ENCODE peak calls at places on chromosomes 6 and 20, in ten cellular contexts. S is adipocyte; J is CD4-positive, alpha-beta memory T cell; B is upper lobe of right lung; K is neural progenitor cell; E is mesendoderm; W is thyroid gland; N is astrocyte; Z is effector memory CD4-positive, alpha-beta T cell; Y is Peyer's patch. P is an unnamed sample.

GRCh38 chr6:3729603-3730344 is 21.7 kb downstream of the PXDC1 start:
- DNase-seq in S (no peak), J (no peak), B (no peak), K (no peak), E (no peak), W (no peak), N (no peak), Z (no peak), Y (no peak), P (no peak)

GRCh38 chr6:2471474-2471873 is 226.1 kb upstream of the GMDS start:
- DNase-seq in S (no peak), J (no peak), B (no peak), K (peak; percentile 7), E (no peak), W (no peak), N (no peak), Z (no peak), Y (no peak), P (no peak)

GRCh38 chr6:44868905-44869304 is 459.2 kb upstream of the RUNX2 start:
- DNase-seq in S (no peak), J (no peak), B (no peak), K (no peak), E (no peak), W (no peak), N (no peak), Z (no peak), Y (no peak), P (no peak)

GRCh38 chr20:4234128-4234527 is 218.8 kb upstream of the RNF24 start:
- DNase-seq in S (no peak), J (no peak), B (no peak), K (no peak), E (no peak), W (no peak), N (peak; percentile 92), Z (no peak), Y (no peak), P (no peak)

GRCh38 chr6:119148102-119148824 is 69.8 kb upstream of the FAM184A start:
- DNase-seq in S (peak; percentile 92), J (peak; percentile 11), B (no peak), K (peak; percentile 63), E (peak; percentile 84), W (peak; percentile 28), N (peak; percentile 81), Z (no peak), Y (no peak), P (no peak)

GRCh38 chr20:15703171-15703911 is 869.9 kb downstream of the KIF16B start:
- DNase-seq in S (no peak), J (no peak), B (no peak), K (no peak), E (no peak), W (no peak), N (peak; percentile 53), Z (no peak), Y (no peak), P (no peak)

GRCh38 chr20:8616792-8617191 is 452.1 kb upstream of the PLCB4 start:
- DNase-seq in S (peak; percentile 72), J (no peak), B (no peak), K (no peak), E (no peak), W (no peak), N (no peak), Z (no peak), Y (no peak), P (no peak)

GRCh38 chr20:1624811-1625690 is 5.2 kb upstream of the SIRPB1 start:
- DNase-seq in S (no peak), J (no peak), B (no peak), K (no peak), E (no peak), W (no peak), N (no peak), Z (no peak), Y (no peak), P (no peak)

GRCh38 chr6:3610206-3610605 is 141.3 kb downstream of the PXDC1 start:
- DNase-seq in S (no peak), J (no peak), B (no peak), K (no peak), E (no peak), W (no peak), N (peak; percentile 17), Z (no peak), Y (no peak), P (no peak)

GRCh38 chr6:168159503-168159902 is 80.5 kb upstream of the FRMD1 start:
- DNase-seq in S (no peak), J (no peak), B (no peak), K (no peak), E (no peak), W (no peak), N (no peak), Z (no peak), Y (no peak), P (no peak)

GRCh38 chr6:26312096-26312463 is 52.9 kb upstream of the BTN3A2 start:
- DNase-seq in S (peak; percentile 58), J (no peak), B (no peak), K (no peak), E (no peak), W (no peak), N (no peak), Z (no peak), Y (no peak), P (no peak)
- H3K4me1 ChIP-seq in S (peaks cover 24% of the 10 kb centered on the region), J (peaks cover 33% of the 10 kb centered on the region), B (peaks cover 9% of the 10 kb centered on the region), K (no peaks in the 10 kb centered on the region), E (no peaks in the 10 kb centered on the region), W (no peaks in the 10 kb centered on the region), N (peaks cover 16% of the 10 kb centered on the region), Z (no peaks in the 10 kb centered on the region), Y (peaks cover 6% of the 10 kb centered on the region), P (peaks cover 8% of the 10 kb centered on the region)

DNA sequence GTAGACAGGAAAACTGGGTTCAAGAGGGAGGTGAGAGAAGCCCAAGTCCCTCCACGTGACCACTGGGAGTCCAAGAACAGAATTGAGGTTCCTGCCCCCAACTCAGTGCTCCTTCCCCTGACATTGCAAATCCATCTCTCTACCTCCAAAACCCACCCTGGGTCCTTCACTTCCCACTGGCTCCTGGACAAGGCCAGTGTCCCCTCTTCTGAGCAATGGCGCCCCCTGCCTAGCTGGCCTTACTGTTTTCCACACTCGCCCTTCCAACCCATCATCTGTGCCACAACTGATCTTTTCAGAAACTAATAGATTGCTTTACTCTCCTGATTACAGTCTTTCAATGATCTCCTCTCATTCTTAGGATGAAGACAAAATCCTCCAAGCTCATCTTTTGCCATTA is 200.3 kb downstream of the ANKRD60 start:
- DNase-seq in S (no peak), J (no peak), B (no peak), K (peak; percentile 63), E (peak; percentile 36), W (no peak), N (no peak), Z (no peak), Y (no peak), P (no peak)
- H3K4me1 ChIP-seq in S (no peaks in the 10 kb centered on the region), J (no peaks in the 10 kb centered on the region), B (no peaks in the 10 kb centered on the region), K (no peaks in the 10 kb centered on the region), E (no peaks in the 10 kb centered on the region), W (no peaks in the 10 kb centered on the region), N (peaks cover 12% of the 10 kb centered on the region), Z (no peaks in the 10 kb centered on the region), Y (no peaks in the 10 kb centered on the region), P (no peaks in the 10 kb centered on the region)

GRCh38 chr6:81863123-81863522 is 110.6 kb upstream of the TENT5A start:
- DNase-seq in S (no peak), J (no peak), B (no peak), K (peak; percentile 43), E (peak; percentile 18), W (no peak), N (no peak), Z (no peak), Y (no peak), P (no peak)
- H3K4me1 ChIP-seq in S (peaks cover 10% of the 10 kb centered on the region), J (no peaks in the 10 kb centered on the region), B (no peaks in the 10 kb centered on the region), K (peaks cover 11% of the 10 kb centered on the region), E (no peaks in the 10 kb centered on the region), W (peaks cover 5% of the 10 kb centered on the region), N (peaks cover 6% of the 10 kb centered on the region), Z (no peaks in the 10 kb centered on the region), Y (no peaks in the 10 kb centered on the region), P (no peaks in the 10 kb centered on the region)

DNA sequence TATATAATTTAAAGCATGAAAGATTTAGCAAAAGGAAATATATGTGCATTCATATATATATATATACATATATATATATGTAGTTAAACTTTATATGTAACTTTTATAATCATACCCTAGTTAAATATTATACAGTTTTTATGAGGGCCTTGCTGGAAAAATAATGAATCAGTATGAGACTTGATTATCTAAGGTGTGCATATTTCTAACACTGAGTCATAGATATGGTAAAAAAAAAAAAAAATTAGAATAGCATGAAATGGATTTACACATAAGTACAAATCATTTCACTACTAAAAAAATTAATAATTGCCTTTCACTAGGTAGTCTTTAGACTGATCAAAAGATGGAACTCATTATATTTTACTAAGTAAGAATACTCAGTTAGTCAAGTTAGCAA is 51.3 kb upstream of the DST start:
- DNase-seq in S (no peak), J (no peak), B (no peak), K (no peak), E (no peak), W (no peak), N (peak; percentile 29), Z (no peak), Y (no peak), P (no peak)
- H3K4me1 ChIP-seq in S (peaks cover 58% of the 10 kb centered on the region), J (no peaks in the 10 kb centered on the region), B (no peaks in the 10 kb centered on the region), K (peaks cover 11% of the 10 kb centered on the region), E (peaks cover 2% of the 10 kb centered on the region), W (no peaks in the 10 kb centered on the region), N (peaks cover 45% of the 10 kb centered on the region), Z (no peaks in the 10 kb centered on the region), Y (no peaks in the 10 kb centered on the region), P (no peaks in the 10 kb centered on the region)

GRCh38 chr6:36125575-36125974 is 4.7 kb upstream of the MAPK13 start:
- DNase-seq in S (no peak), J (no peak), B (no peak), K (no peak), E (no peak), W (no peak), N (no peak), Z (no peak), Y (no peak), P (no peak)
- H3K4me1 ChIP-seq in S (peaks cover 33% of the 10 kb centered on the region), J (peaks cover 75% of the 10 kb centered on the region), B (peaks cover 39% of the 10 kb centered on the region), K (peaks cover 9% of the 10 kb centered on the region), E (peaks cover 4% of the 10 kb centered on the region), W (peaks cover 19% of the 10 kb centered on the region), N (peaks cover 15% of the 10 kb centered on the region), Z (peaks cover 42% of the 10 kb centered on the region), Y (peaks cover 17% of the 10 kb centered on the region), P (peaks cover 49% of the 10 kb centered on the region)

DNA sequence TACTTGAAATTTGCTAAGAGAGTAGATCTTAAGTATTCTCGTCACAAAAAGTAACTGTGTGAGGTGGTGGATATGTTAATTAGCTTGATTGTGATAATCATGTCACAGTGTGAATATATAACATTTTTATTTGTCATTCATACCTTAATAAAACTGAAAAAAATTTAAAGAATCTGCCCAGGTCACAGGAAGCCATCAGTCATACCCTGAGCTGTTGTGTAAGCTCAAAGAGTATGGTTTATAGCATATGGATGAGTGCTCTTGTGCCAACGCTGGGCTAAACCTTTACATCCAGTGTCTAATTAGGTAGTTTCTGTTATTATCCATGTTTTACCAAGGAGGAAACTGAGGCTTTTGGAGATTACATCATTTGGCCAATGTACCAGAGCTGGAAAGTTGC is 11.3 kb downstream of the PKIG start:
- DNase-seq in S (no peak), J (no peak), B (no peak), K (no peak), E (no peak), W (no peak), N (no peak), Z (no peak), Y (no peak), P (no peak)
- H3K4me1 ChIP-seq in S (peaks cover 35% of the 10 kb centered on the region), J (peaks cover 7% of the 10 kb centered on the region), B (peaks cover 46% of the 10 kb centered on the region), K (peaks cover 6% of the 10 kb centered on the region), E (no peaks in the 10 kb centered on the region), W (peaks cover 31% of the 10 kb centered on the region), N (peaks cover 21% of the 10 kb centered on the region), Z (peaks cover 5% of the 10 kb centered on the region), Y (peaks cover 14% of the 10 kb centered on the region), P (peaks cover 40% of the 10 kb centered on the region)